ENCODE peak calls at places on chromosome 17, in ten cellular contexts. D, W, T, J, G, U, Q, K, V and M are unnamed samples.

GRCh38 chr17:71084219-71084618 is 914.9 kb downstream of the KCNJ2 start:
- DNase-seq in D (no peak), J (no peak), K (no peak), G (peak; percentile 48), U (peak; percentile 42), Q (no peak), T (no peak), W (no peak), V (peak; percentile 35), M (no peak)

GRCh38 chr17:45265823-45266222 is 3.9 kb upstream of the SPATA32 start:
- DNase-seq in D (no peak), K (no peak), G (no peak), U (peak; percentile 72), W (peak; percentile 28), Q (no peak), J (no peak), V (no peak), T (no peak), M (no peak)

GRCh38 chr17:45035848-45036247 is 15.6 kb downstream of the DCAKD start:
- DNase-seq in T (no peak), W (no peak), U (no peak), G (no peak), D (no peak), K (no peak), J (no peak), V (no peak), Q (no peak), M (no peak)

GRCh38 chr17:72545756-72546155 is 424.9 kb downstream of the SOX9 start:
- DNase-seq in J (no peak), V (no peak), W (no peak), D (no peak), G (no peak), U (no peak), Q (no peak), K (no peak), T (no peak), M (no peak)

GRCh38 chr17:43755389-43755875 is 3.2 kb downstream of the SOST start:
- DNase-seq in W (peak; percentile 50), D (no peak), T (no peak), G (no peak), U (peak; percentile 25), Q (no peak), K (no peak), J (no peak), V (no peak), M (no peak)

GRCh38 chr17:16459850-16460550 is 32.0 kb downstream of the LRRC75A start:
- DNase-seq in J (no peak), U (no peak), T (no peak), K (no peak), V (no peak), Q (no peak), W (no peak), D (no peak), G (no peak), M (no peak)

GRCh38 chr17:66432558-66432957 is 130.1 kb downstream of the PRKCA start:
- DNase-seq in Q (no peak), U (no peak), J (no peak), V (no peak), W (no peak), T (no peak), K (no peak), D (no peak), G (no peak), M (no peak)

GRCh38 chr17:78390241-78391050 is 12.0 kb downstream of the PGS1 start:
- DNase-seq in U (peak; percentile 92), W (peak; percentile 85), K (no peak), T (no peak), J (no peak), Q (no peak), G (no peak), D (no peak), V (no peak), M (no peak)

GRCh38 chr17:40322417-40323315 is 13.7 kb downstream of the RARA start:
- DNase-seq in G (no peak), Q (no peak), K (peak; percentile 91), U (peak; percentile 76), J (peak; percentile 89), V (peak; percentile 98), W (peak; percentile 96), T (peak; percentile 78), D (peak; percentile 64), M (peak; percentile 94)

GRCh38 chr17:60327870-60328362 is 64.0 kb downstream of the USP32 start:
- DNase-seq in K (no peak), W (no peak), Q (no peak), V (no peak), G (no peak), T (no peak), D (no peak), J (no peak), U (no peak), M (no peak)

GRCh38 chr17:74196541-74197310 is 6.8 kb upstream of the RPL38 start:
- DNase-seq in K (no peak), T (no peak), V (no peak), W (no peak), J (no peak), Q (no peak), U (no peak), D (no peak), G (no peak), M (no peak)

GRCh38 chr17:13513039-13513405 is 88.7 kb downstream of the HS3ST3A1 start:
- DNase-seq in T (no peak), J (no peak), D (no peak), K (no peak), G (no peak), V (no peak), U (peak; percentile 64), W (no peak), Q (no peak), M (no peak)

GRCh38 chr17:69819316-69820087 is 255.5 kb upstream of the KCNJ16 start:
- DNase-seq in W (no peak), J (no peak), V (no peak), U (peak; percentile 39), G (no peak), Q (no peak), D (no peak), T (no peak), K (no peak), M (no peak)

GRCh38 chr17:62703776-62704380 is 76.4 kb downstream of the MRC2 start:
- DNase-seq in W (peak; percentile 77), D (peak; percentile 75), Q (no peak), K (peak; percentile 44), V (peak; percentile 77), J (peak; percentile 55), U (peak; percentile 62), T (peak; percentile 66), G (peak; percentile 34), M (no peak)

GRCh38 chr17:77373298-77374169 is 232.8 kb downstream of the SEC14L1 start:
- DNase-seq in V (no peak), D (no peak), K (no peak), Q (no peak), T (no peak), U (peak; percentile 45), W (peak; percentile 61), G (no peak), J (peak; percentile 45), M (no peak)

GRCh38 chr17:10316986-10317834 is 55.6 kb downstream of the MYH13 start:
- DNase-seq in U (peak; percentile 28), W (peak; percentile 19), J (no peak), V (peak; percentile 70), K (no peak), Q (peak; percentile 65), T (no peak), D (no peak), G (no peak), M (no peak)

GRCh38 chr17:35797370-35797769 is 1.9 kb upstream of the MMP28 start:
- DNase-seq in W (no peak), V (no peak), K (no peak), T (no peak), J (no peak), D (no peak), U (no peak), Q (no peak), G (no peak), M (no peak)